ENCODE peak calls at places on chromosomes 11 and 22, in five cellular contexts. W is stimulated activated CD4-positive, alpha-beta T cell treated with anti-CD3 and anti-CD28 coated beads, Interleukin-15, amount 100 ng/mL, for 24 hours; L is mammary epithelial cell; J is fibroblast of mammary gland; T is head of caudate nucleus. F is an unnamed sample.

GRCh38 chr22:27252282-27253049 is 549.1 kb downstream of the MN1 start:
- DNase-seq in J (peak), T (no peak), L (peak), W (no peak), F (no peak)

GRCh38 chr22:32731372-32731771 is 70.1 kb upstream of the TIMP3 start:
- DNase-seq in L (no peak), J (no peak), T (no peak), W (no peak), F (no peak)

GRCh38 chr11:95556342-95557151 is 233.0 kb downstream of the FAM76B start:
- DNase-seq in T (no peak), J (peak), W (peak), L (peak), F (no peak)

GRCh38 chr11:125514336-125515101 is 18.5 kb upstream of the FEZ1 start:
- DNase-seq in J (peak), T (no peak), L (peak), W (peak), F (no peak)

GRCh38 chr11:7524831-7525230 is 11.0 kb downstream of the PPFIBP2 start:
- DNase-seq in L (peak), T (no peak), J (no peak), W (no peak), F (no peak)

GRCh38 chr11:85029964-85030363 is 597.2 kb downstream of the DLG2 start:
- DNase-seq in L (peak), W (no peak), T (no peak), J (peak), F (no peak)

GRCh38 chr22:43529461-43529860 is 117.6 kb downstream of the MPPED1 start:
- DNase-seq in L (no peak), T (no peak), J (no peak), W (no peak), F (no peak)

GRCh38 chr22:31561970-31562369 is 65.6 kb downstream of the SFI1 start:
- DNase-seq in L (no peak), J (no peak), T (no peak), W (no peak), F (no peak)

GRCh38 chr11:64856382-64857227 is 12.2 kb upstream of the CDC42BPG start:
- DNase-seq in W (peak), J (peak), L (peak), T (no peak), F (peak)

GRCh38 chr11:21105196-21105917 is 436.0 kb downstream of the NELL1 start:
- DNase-seq in J (no peak), L (no peak), T (no peak), W (no peak), F (no peak)

GRCh38 chr11:34208266-34209135 is 103.1 kb downstream of the NAT10 start:
- DNase-seq in J (peak), W (peak), T (no peak), L (peak), F (peak)

GRCh38 chr22:20948450-20948849 is 18.6 kb upstream of the AIFM3 start:
- DNase-seq in W (no peak), L (no peak), J (no peak), T (no peak), F (no peak)

GRCh38 chr22:43890901-43891331 is 897 bp downstream of the PNPLA5 start:
- DNase-seq in J (no peak), W (no peak), L (peak), T (no peak), F (no peak)

GRCh38 chr11:134725939-134726639 is 314.0 kb upstream of the B3GAT1 start:
- DNase-seq in J (no peak), L (no peak), T (peak), W (no peak), F (no peak)

GRCh38 chr11:130606181-130606580 is 157.7 kb downstream of the ADAMTS15 start:
- DNase-seq in W (no peak), J (peak), L (no peak), T (no peak), F (no peak)

GRCh38 chr22:47374901-47375575 is 612.6 kb downstream of the TBC1D22A start:
- DNase-seq in W (no peak), L (no peak), T (no peak), J (no peak), F (no peak)

GRCh38 chr22:42304021-42304790 is 33.8 kb upstream of the TCF20 start:
- DNase-seq in L (no peak), T (no peak), J (no peak), W (peak), F (no peak)

GRCh38 chr22:30305519-30305905 is 16.2 kb upstream of the CASTOR1 start:
- DNase-seq in J (peak), W (peak), L (no peak), T (no peak), F (peak)

GRCh38 chr22:39959640-39960447 is at the start of gene TMA7B:
- DNase-seq in T (peak), W (peak), L (peak), J (peak), F (no peak)

GRCh38 chr11:119668685-119669084 is 60.3 kb downstream of the NECTIN1 start:
- DNase-seq in L (no peak), W (no peak), J (no peak), T (no peak), F (no peak)

GRCh38 chr11:2271327-2272240 is 1.2 kb upstream of the ASCL2 start:
- DNase-seq in W (no peak), L (no peak), J (no peak), T (no peak), F (no peak)

GRCh38 chr11:128626913-128627665 is 39.7 kb upstream of the ETS1 start:
- DNase-seq in T (no peak), J (no peak), L (no peak), W (no peak), F (no peak)

GRCh38 chr11:35373284-35373933 is 45.9 kb downstream of the SLC1A2 start:
- DNase-seq in T (no peak), L (no peak), J (no peak), W (no peak), F (no peak)

GRCh38 chr11:46380340-46381045 is 976 bp upstream of the MDK start:
- DNase-seq in L (no peak), J (peak), W (peak), T (no peak), F (peak)

GRCh38 chr22:30864441-30865420 is 103.8 kb downstream of the MORC2 start:
- DNase-seq in L (no peak), J (no peak), W (no peak), T (no peak), F (no peak)

GRCh38 chr11:76236092-76237026 is 30.1 kb upstream of the WNT11 start:
- DNase-seq in L (peak), T (peak), W (peak), J (peak), F (peak)

GRCh38 chr11:35407041-35407440 is 12.3 kb downstream of the SLC1A2 start:
- DNase-seq in L (no peak), W (no peak), J (no peak), T (no peak), F (no peak)